ENCODE peak calls at places on chromosomes 1 and 21, in eight cellular contexts. N is activated CD8-positive, alpha-beta T cell treated with anti-CD3 and anti-CD28 coated beads for 36 hours; T is foreskin keratinocyte; G is stimulated activated naive CD8-positive, alpha-beta T cell treated with anti-CD3 and anti-CD28 coated beads, Interleukin-15, amount 100 ng/mL, for 72 hours; L is activated CD8-positive, alpha-beta memory T cell treated with anti-CD3 and anti-CD28 coated beads, Interleukin-2, amount 10 ng/mL, durations not matched to agents 7 days and 5 days; H is left ventricle myocardium superior; F is HepG2; Y is psoas muscle. X is an unnamed sample.

GRCh38 chr1:54356680-54357147 is 49.5 kb downstream of the SSBP3 start:
- ATAC-seq in N (peak; percentile 82), T (no peak), G (peak; percentile 91), L (no peak), H (no peak), F (peak; percentile 57), Y (no peak), X (peak; percentile 68)

GRCh38 chr1:27648602-27649305 is 13.8 kb upstream of the FGR start:
- ATAC-seq in N (no peak), T (no peak), G (no peak), L (no peak), H (peak; percentile 75), F (no peak), Y (no peak), X (no peak)

GRCh38 chr21:32917392-32918135 is 108.2 kb upstream of the OLIG2 start:
- ATAC-seq in N (no peak), T (no peak), G (no peak), L (no peak), H (peak; percentile 45), F (no peak), Y (no peak), X (no peak)

GRCh38 chr1:236128646-236129178 is 13.6 kb upstream of the GPR137B start:
- ATAC-seq in N (no peak), T (peak; percentile 81), G (no peak), L (no peak), H (no peak), F (peak; percentile 23), Y (no peak), X (no peak)

GRCh38 chr1:27552911-27553420 is 51.0 kb downstream of the AHDC1 start:
- ATAC-seq in N (no peak), T (no peak), G (no peak), L (no peak), H (no peak), F (no peak), Y (no peak), X (no peak)

GRCh38 chr1:197928849-197929336 is 11.7 kb downstream of the LHX9 start:
- ATAC-seq in N (peak; percentile 79), T (no peak), G (peak; percentile 88), L (peak; percentile 90), H (no peak), F (no peak), Y (no peak), X (peak; percentile 47)

GRCh38 chr1:237405912-237406311 is 363.9 kb downstream of the RYR2 start:
- ATAC-seq in N (no peak), T (no peak), G (no peak), L (no peak), H (no peak), F (no peak), Y (no peak), X (no peak)

GRCh38 chr21:38797470-38797869 is 8.3 kb upstream of the ETS2 start:
- ATAC-seq in N (no peak), T (peak; percentile 32), G (no peak), L (no peak), H (peak; percentile 51), F (peak; percentile 92), Y (no peak), X (no peak)

GRCh38 chr1:200332716-200333115 is 77.1 kb downstream of the ZNF281 start:
- ATAC-seq in N (no peak), T (no peak), G (no peak), L (no peak), H (no peak), F (no peak), Y (no peak), X (no peak)

GRCh38 chr1:110667766-110668165 is 7.0 kb downstream of the KCNA3 start:
- ATAC-seq in N (peak; percentile 41), T (no peak), G (peak; percentile 49), L (peak; percentile 25), H (no peak), F (no peak), Y (no peak), X (no peak)

GRCh38 chr1:229159668-229160544 is 111.0 kb upstream of the RAB4A start:
- ATAC-seq in N (no peak), T (no peak), G (no peak), L (no peak), H (no peak), F (peak; percentile 65), Y (no peak), X (no peak)

GRCh38 chr1:1591452-1591851 is 8.5 kb downstream of the FNDC10 start:
- ATAC-seq in N (peak; percentile 30), T (no peak), G (no peak), L (no peak), H (no peak), F (no peak), Y (no peak), X (no peak)

GRCh38 chr1:89546082-89546889 is 21.7 kb downstream of the LRRC8B start:
- ATAC-seq in N (peak; percentile 47), T (peak; percentile 69), G (peak; percentile 67), L (peak; percentile 37), H (peak; percentile 75), F (no peak), Y (peak; percentile 65), X (peak; percentile 61)

GRCh38 chr21:38311765-38312164 is 55.0 kb downstream of the KCNJ15 start:
- ATAC-seq in N (no peak), T (no peak), G (no peak), L (no peak), H (no peak), F (no peak), Y (no peak), X (no peak)